ENCODE peak calls at places on chromosomes 12 and 14, in nine cellular contexts. One of them, this sample, is unnamed.

GRCh38 chr12:56785141-56785865 is 22.2 kb downstream of the HSD17B6 start:
- DNase-seq in AG04450: no peak
- DNase-seq in psoas muscle: no peak
- DNase-seq in cardiac fibroblast: no peak
- DNase-seq in cardiac muscle cell: no peak
- DNase-seq in activated CD8-positive, alpha-beta T cell treated with anti-CD3 and anti-CD28 coated beads for 36 hours: no peak
- DNase-seq in tibial artery: no peak
- DNase-seq in neural crest cell: no peak
- DNase-seq in nephron progenitor cell: no peak
- DNase-seq in this sample: no peak

GRCh38 chr12:90899456-90900182 is 55.4 kb downstream of the CCER1 start:
- DNase-seq in psoas muscle: no peak
- DNase-seq in AG04450: no peak
- DNase-seq in tibial artery: no peak
- DNase-seq in activated CD8-positive, alpha-beta T cell treated with anti-CD3 and anti-CD28 coated beads for 36 hours: no peak
- DNase-seq in cardiac fibroblast: peak; percentile 48
- DNase-seq in nephron progenitor cell: no peak
- DNase-seq in neural crest cell: no peak
- DNase-seq in cardiac muscle cell: no peak
- DNase-seq in this sample: no peak

GRCh38 chr12:60201891-60202290 is 606.1 kb downstream of the SLC16A7 start:
- DNase-seq in psoas muscle: no peak
- DNase-seq in activated CD8-positive, alpha-beta T cell treated with anti-CD3 and anti-CD28 coated beads for 36 hours: no peak
- DNase-seq in neural crest cell: no peak
- DNase-seq in tibial artery: no peak
- DNase-seq in AG04450: no peak
- DNase-seq in cardiac fibroblast: peak; percentile 39
- DNase-seq in nephron progenitor cell: no peak
- DNase-seq in cardiac muscle cell: peak; percentile 25
- DNase-seq in this sample: no peak

GRCh38 chr12:51848843-51849735 is 571 bp upstream of the FIGNL2 start:
- DNase-seq in cardiac muscle cell: no peak
- DNase-seq in psoas muscle: peak; percentile 29
- DNase-seq in tibial artery: no peak
- DNase-seq in cardiac fibroblast: no peak
- DNase-seq in nephron progenitor cell: peak; percentile 79
- DNase-seq in AG04450: no peak
- DNase-seq in activated CD8-positive, alpha-beta T cell treated with anti-CD3 and anti-CD28 coated beads for 36 hours: no peak
- DNase-seq in neural crest cell: peak; percentile 49
- DNase-seq in this sample: no peak

GRCh38 chr14:33401326-33401725 is 462.6 kb downstream of the NPAS3 start:
- DNase-seq in neural crest cell: no peak
- DNase-seq in cardiac fibroblast: peak; percentile 7
- DNase-seq in nephron progenitor cell: no peak
- DNase-seq in activated CD8-positive, alpha-beta T cell treated with anti-CD3 and anti-CD28 coated beads for 36 hours: no peak
- DNase-seq in cardiac muscle cell: no peak
- DNase-seq in psoas muscle: no peak
- DNase-seq in tibial artery: no peak
- DNase-seq in AG04450: no peak
- DNase-seq in this sample: no peak

GRCh38 chr12:22083167-22083566 is 37.1 kb downstream of the CMAS start:
- DNase-seq in psoas muscle: no peak
- DNase-seq in AG04450: no peak
- DNase-seq in tibial artery: no peak
- DNase-seq in nephron progenitor cell: no peak
- DNase-seq in activated CD8-positive, alpha-beta T cell treated with anti-CD3 and anti-CD28 coated beads for 36 hours: peak; percentile 33
- DNase-seq in cardiac muscle cell: peak; percentile 58
- DNase-seq in cardiac fibroblast: peak; percentile 56
- DNase-seq in neural crest cell: no peak
- DNase-seq in this sample: no peak

GRCh38 chr12:106369624-106370346 is 12.2 kb downstream of the POLR3B start:
- DNase-seq in cardiac muscle cell: peak; percentile 80
- DNase-seq in cardiac fibroblast: peak; percentile 90
- DNase-seq in psoas muscle: no peak
- DNase-seq in tibial artery: no peak
- DNase-seq in nephron progenitor cell: no peak
- DNase-seq in AG04450: peak; percentile 55
- DNase-seq in neural crest cell: no peak
- DNase-seq in activated CD8-positive, alpha-beta T cell treated with anti-CD3 and anti-CD28 coated beads for 36 hours: no peak
- DNase-seq in this sample: no peak

GRCh38 chr14:36663404-36664321 is 2.0 kb downstream of the PAX9 start:
- DNase-seq in cardiac fibroblast: no peak
- DNase-seq in AG04450: no peak
- DNase-seq in neural crest cell: no peak
- DNase-seq in tibial artery: no peak
- DNase-seq in nephron progenitor cell: peak; percentile 57
- DNase-seq in activated CD8-positive, alpha-beta T cell treated with anti-CD3 and anti-CD28 coated beads for 36 hours: no peak
- DNase-seq in psoas muscle: no peak
- DNase-seq in cardiac muscle cell: no peak
- DNase-seq in this sample: no peak

GRCh38 chr12:2240984-2241383 is 188.2 kb downstream of the CACNA1C start:
- DNase-seq in AG04450: no peak
- DNase-seq in tibial artery: no peak
- DNase-seq in nephron progenitor cell: no peak
- DNase-seq in cardiac fibroblast: no peak
- DNase-seq in activated CD8-positive, alpha-beta T cell treated with anti-CD3 and anti-CD28 coated beads for 36 hours: no peak
- DNase-seq in cardiac muscle cell: peak; percentile 35
- DNase-seq in psoas muscle: no peak
- DNase-seq in neural crest cell: no peak
- DNase-seq in this sample: no peak

GRCh38 chr12:103855036-103855712 is 14.1 kb upstream of the NT5DC3 start:
- DNase-seq in cardiac fibroblast: peak; percentile 73
- DNase-seq in psoas muscle: no peak
- DNase-seq in cardiac muscle cell: peak; percentile 64
- DNase-seq in activated CD8-positive, alpha-beta T cell treated with anti-CD3 and anti-CD28 coated beads for 36 hours: no peak
- DNase-seq in AG04450: peak; percentile 30
- DNase-seq in tibial artery: no peak
- DNase-seq in neural crest cell: no peak
- DNase-seq in nephron progenitor cell: no peak
- DNase-seq in this sample: no peak

GRCh38 chr14:91424813-91425719 is 7.4 kb upstream of the CCDC88C start:
- DNase-seq in activated CD8-positive, alpha-beta T cell treated with anti-CD3 and anti-CD28 coated beads for 36 hours: no peak
- DNase-seq in AG04450: no peak
- DNase-seq in tibial artery: no peak
- DNase-seq in cardiac fibroblast: no peak
- DNase-seq in psoas muscle: no peak
- DNase-seq in nephron progenitor cell: no peak
- DNase-seq in cardiac muscle cell: peak; percentile 15
- DNase-seq in neural crest cell: no peak
- DNase-seq in this sample: no peak

GRCh38 chr14:55245657-55246268 is 25.5 kb upstream of the FBXO34 start:
- DNase-seq in AG04450: no peak
- DNase-seq in neural crest cell: no peak
- DNase-seq in psoas muscle: no peak
- DNase-seq in tibial artery: no peak
- DNase-seq in cardiac fibroblast: peak; percentile 55
- DNase-seq in cardiac muscle cell: peak; percentile 47
- DNase-seq in activated CD8-positive, alpha-beta T cell treated with anti-CD3 and anti-CD28 coated beads for 36 hours: peak; percentile 47
- DNase-seq in nephron progenitor cell: no peak
- DNase-seq in this sample: no peak

GRCh38 chr12:83691730-83692129 is 1005.0 kb downstream of the TMTC2 start:
- DNase-seq in AG04450: no peak
- DNase-seq in tibial artery: no peak
- DNase-seq in cardiac muscle cell: no peak
- DNase-seq in cardiac fibroblast: no peak
- DNase-seq in activated CD8-positive, alpha-beta T cell treated with anti-CD3 and anti-CD28 coated beads for 36 hours: no peak
- DNase-seq in neural crest cell: no peak
- DNase-seq in nephron progenitor cell: no peak
- DNase-seq in psoas muscle: no peak
- DNase-seq in this sample: no peak

GRCh38 chr14:94312481-94313246 is 10.5 kb downstream of the SERPINA6 start:
- DNase-seq in activated CD8-positive, alpha-beta T cell treated with anti-CD3 and anti-CD28 coated beads for 36 hours: no peak
- DNase-seq in cardiac fibroblast: no peak
- DNase-seq in nephron progenitor cell: no peak
- DNase-seq in neural crest cell: no peak
- DNase-seq in tibial artery: no peak
- DNase-seq in cardiac muscle cell: no peak
- DNase-seq in psoas muscle: no peak
- DNase-seq in AG04450: no peak
- DNase-seq in this sample: no peak

GRCh38 chr14:31934767-31935266 is 142.3 kb upstream of the ARHGAP5 start:
- DNase-seq in neural crest cell: peak; percentile 18
- DNase-seq in cardiac fibroblast: peak; percentile 66
- DNase-seq in tibial artery: no peak
- DNase-seq in nephron progenitor cell: peak; percentile 17
- DNase-seq in psoas muscle: no peak
- DNase-seq in cardiac muscle cell: peak; percentile 81
- DNase-seq in activated CD8-positive, alpha-beta T cell treated with anti-CD3 and anti-CD28 coated beads for 36 hours: no peak
- DNase-seq in AG04450: no peak
- DNase-seq in this sample: no peak

GRCh38 chr14:30518867-30519266 is 40.1 kb upstream of the G2E3 start:
- DNase-seq in cardiac muscle cell: no peak
- DNase-seq in AG04450: no peak
- DNase-seq in neural crest cell: no peak
- DNase-seq in cardiac fibroblast: no peak
- DNase-seq in psoas muscle: no peak
- DNase-seq in tibial artery: no peak
- DNase-seq in activated CD8-positive, alpha-beta T cell treated with anti-CD3 and anti-CD28 coated beads for 36 hours: no peak
- DNase-seq in nephron progenitor cell: no peak
- DNase-seq in this sample: no peak

GRCh38 chr12:131619106-131619642 is 91.7 kb upstream of the SFSWAP start:
- DNase-seq in tibial artery: no peak
- DNase-seq in neural crest cell: no peak
- DNase-seq in psoas muscle: no peak
- DNase-seq in AG04450: no peak
- DNase-seq in cardiac muscle cell: no peak
- DNase-seq in activated CD8-positive, alpha-beta T cell treated with anti-CD3 and anti-CD28 coated beads for 36 hours: no peak
- DNase-seq in cardiac fibroblast: no peak
- DNase-seq in nephron progenitor cell: no peak
- DNase-seq in this sample: no peak

GRCh38 chr12:108193922-108194321 is 64.8 kb downstream of the WSCD2 start:
- DNase-seq in tibial artery: no peak
- DNase-seq in nephron progenitor cell: peak; percentile 57
- DNase-seq in psoas muscle: no peak
- DNase-seq in AG04450: no peak
- DNase-seq in cardiac fibroblast: peak; percentile 12
- DNase-seq in activated CD8-positive, alpha-beta T cell treated with anti-CD3 and anti-CD28 coated beads for 36 hours: peak; percentile 43
- DNase-seq in cardiac muscle cell: peak; percentile 36
- DNase-seq in neural crest cell: peak; percentile 45
- DNase-seq in this sample: no peak

GRCh38 chr14:34324363-34324795 is 137.7 kb downstream of the SPTSSA start:
- DNase-seq in tibial artery: no peak
- DNase-seq in psoas muscle: no peak
- DNase-seq in activated CD8-positive, alpha-beta T cell treated with anti-CD3 and anti-CD28 coated beads for 36 hours: peak; percentile 16
- DNase-seq in AG04450: peak; percentile 16
- DNase-seq in cardiac muscle cell: peak; percentile 61
- DNase-seq in cardiac fibroblast: peak; percentile 59
- DNase-seq in neural crest cell: peak; percentile 42
- DNase-seq in nephron progenitor cell: peak; percentile 48
- DNase-seq in this sample: no peak

GRCh38 chr14:64566651-64567122 is 16.9 kb downstream of the PPP1R36 start:
- DNase-seq in activated CD8-positive, alpha-beta T cell treated with anti-CD3 and anti-CD28 coated beads for 36 hours: no peak
- DNase-seq in psoas muscle: no peak
- DNase-seq in tibial artery: no peak
- DNase-seq in cardiac muscle cell: peak; percentile 30
- DNase-seq in nephron progenitor cell: no peak
- DNase-seq in cardiac fibroblast: no peak
- DNase-seq in neural crest cell: no peak
- DNase-seq in AG04450: no peak
- DNase-seq in this sample: no peak

GRCh38 chr12:124240493-124240892 is 54.4 kb upstream of the RFLNA start:
- DNase-seq in activated CD8-positive, alpha-beta T cell treated with anti-CD3 and anti-CD28 coated beads for 36 hours: peak; percentile 13
- DNase-seq in tibial artery: no peak
- DNase-seq in nephron progenitor cell: no peak
- DNase-seq in neural crest cell: no peak
- DNase-seq in cardiac fibroblast: peak; percentile 20
- DNase-seq in psoas muscle: no peak
- DNase-seq in cardiac muscle cell: peak; percentile 34
- DNase-seq in AG04450: no peak
- DNase-seq in this sample: no peak
- TF ChIP-seq CTCF in activated CD8-positive, alpha-beta T cell treated with anti-CD3 and anti-CD28 coated beads for 36 hours: no peak
- TF ChIP-seq CTCF in tibial artery: no peak
- TF ChIP-seq CTCF in nephron progenitor cell: no peak
- TF ChIP-seq CTCF in neural crest cell: no peak
- TF ChIP-seq CTCF in cardiac fibroblast: no peak
- TF ChIP-seq CTCF in psoas muscle: no peak
- TF ChIP-seq CTCF in cardiac muscle cell: no peak
- TF ChIP-seq CTCF in AG04450: no peak
- TF ChIP-seq CTCF in this sample: no peak

DNA sequence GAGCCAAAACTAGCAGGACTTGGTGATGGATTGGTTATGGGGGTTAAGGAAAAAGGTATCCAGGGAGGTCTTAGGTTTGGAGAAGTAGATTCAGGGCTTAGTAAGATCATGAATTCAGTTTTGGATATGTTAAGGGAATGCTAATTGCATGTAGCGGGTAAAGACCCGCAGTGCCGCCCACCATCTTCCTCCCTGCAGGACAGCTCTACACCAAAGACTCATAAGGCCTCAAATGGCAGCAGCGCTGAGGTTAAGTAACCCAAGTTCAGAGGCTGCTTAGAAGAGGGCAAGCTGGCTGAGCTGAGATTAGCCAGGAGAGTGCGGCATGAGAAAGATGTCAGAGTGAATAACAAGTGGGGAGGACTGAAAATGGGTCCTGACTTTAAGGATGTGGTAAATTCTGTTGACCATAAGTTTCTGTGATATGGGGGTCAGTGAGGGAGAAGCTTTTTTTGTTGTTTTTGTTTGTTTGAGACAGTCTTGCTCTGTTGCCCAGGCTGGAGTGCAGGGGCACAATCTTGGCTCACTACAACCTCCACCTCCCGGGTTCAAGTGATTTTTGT is 26.2 kb downstream of the RAD9B start:
- DNase-seq in psoas muscle: no peak
- DNase-seq in activated CD8-positive, alpha-beta T cell treated with anti-CD3 and anti-CD28 coated beads for 36 hours: no peak
- DNase-seq in nephron progenitor cell: no peak
- DNase-seq in cardiac fibroblast: no peak
- DNase-seq in cardiac muscle cell: no peak
- DNase-seq in tibial artery: no peak
- DNase-seq in neural crest cell: no peak
- DNase-seq in AG04450: no peak
- DNase-seq in this sample: no peak
- TF ChIP-seq CTCF in psoas muscle: no peak
- TF ChIP-seq CTCF in activated CD8-positive, alpha-beta T cell treated with anti-CD3 and anti-CD28 coated beads for 36 hours: no peak
- TF ChIP-seq CTCF in nephron progenitor cell: no peak
- TF ChIP-seq CTCF in cardiac fibroblast: no peak
- TF ChIP-seq CTCF in cardiac muscle cell: no peak
- TF ChIP-seq CTCF in tibial artery: no peak
- TF ChIP-seq CTCF in neural crest cell: no peak
- TF ChIP-seq CTCF in AG04450: no peak
- TF ChIP-seq CTCF in this sample: no peak

GRCh38 chr12:125738211-125738610 is 673.0 kb downstream of the AACS start:
- DNase-seq in activated CD8-positive, alpha-beta T cell treated with anti-CD3 and anti-CD28 coated beads for 36 hours: no peak
- DNase-seq in psoas muscle: no peak
- DNase-seq in cardiac fibroblast: no peak
- DNase-seq in nephron progenitor cell: no peak
- DNase-seq in cardiac muscle cell: no peak
- DNase-seq in tibial artery: no peak
- DNase-seq in AG04450: no peak
- DNase-seq in neural crest cell: no peak
- DNase-seq in this sample: no peak

GRCh38 chr12:125734137-125734536 is 668.9 kb downstream of the AACS start:
- DNase-seq in nephron progenitor cell: no peak
- DNase-seq in AG04450: no peak
- DNase-seq in activated CD8-positive, alpha-beta T cell treated with anti-CD3 and anti-CD28 coated beads for 36 hours: no peak
- DNase-seq in cardiac muscle cell: no peak
- DNase-seq in psoas muscle: no peak
- DNase-seq in neural crest cell: no peak
- DNase-seq in tibial artery: no peak
- DNase-seq in cardiac fibroblast: peak; percentile 3
- DNase-seq in this sample: no peak
- TF ChIP-seq CTCF in nephron progenitor cell: no peak
- TF ChIP-seq CTCF in AG04450: no peak
- TF ChIP-seq CTCF in activated CD8-positive, alpha-beta T cell treated with anti-CD3 and anti-CD28 coated beads for 36 hours: no peak
- TF ChIP-seq CTCF in cardiac muscle cell: no peak
- TF ChIP-seq CTCF in psoas muscle: no peak
- TF ChIP-seq CTCF in neural crest cell: no peak
- TF ChIP-seq CTCF in tibial artery: no peak
- TF ChIP-seq CTCF in cardiac fibroblast: no peak
- TF ChIP-seq CTCF in this sample: peak; percentile 20

GRCh38 chr14:68137704-68138619 is 318.4 kb downstream of the RAD51B start:
- DNase-seq in psoas muscle: peak; percentile 60
- DNase-seq in neural crest cell: peak; percentile 61
- DNase-seq in AG04450: peak; percentile 80
- DNase-seq in cardiac fibroblast: peak; percentile 99
- DNase-seq in cardiac muscle cell: peak; percentile 89
- DNase-seq in nephron progenitor cell: peak; percentile 64
- DNase-seq in tibial artery: no peak
- DNase-seq in activated CD8-positive, alpha-beta T cell treated with anti-CD3 and anti-CD28 coated beads for 36 hours: peak; percentile 22
- DNase-seq in this sample: peak; percentile 72
- TF ChIP-seq CTCF in psoas muscle: no peak
- TF ChIP-seq CTCF in neural crest cell: no peak
- TF ChIP-seq CTCF in AG04450: no peak
- TF ChIP-seq CTCF in cardiac fibroblast: no peak
- TF ChIP-seq CTCF in cardiac muscle cell: no peak
- TF ChIP-seq CTCF in nephron progenitor cell: no peak
- TF ChIP-seq CTCF in tibial artery: no peak
- TF ChIP-seq CTCF in activated CD8-positive, alpha-beta T cell treated with anti-CD3 and anti-CD28 coated beads for 36 hours: no peak
- TF ChIP-seq CTCF in this sample: no peak